ENCODE peak calls at places on chromosomes 7 and 10, in seven cellular contexts. X is GM23248; C is CD8-positive, alpha-beta T cell; R is epithelial cell of prostate; Y is left lung; M is heart left ventricle; J is mesendoderm. Z is an unnamed sample.
A peak's percentile ranks its signal among the peaks of the same experiment; 100 is the strongest.

GRCh38 chr7:151018421-151019129 is 5.7 kb downstream of the ATG9B start:
- DNase-seq in M (no peak), J (peak; percentile 55), C (no peak), X (peak; percentile 52), R (no peak), Y (no peak), Z (no peak)

GRCh38 chr10:91528768-91529167 is 104.1 kb downstream of the PPP1R3C start:
- DNase-seq in R (no peak), Y (no peak), M (no peak), J (no peak), X (no peak), C (no peak), Z (no peak)

GRCh38 chr7:143002856-143003255 is 24.1 kb downstream of the OR9A2 start:
- DNase-seq in Y (peak; percentile 40), J (no peak), X (no peak), C (no peak), M (no peak), R (no peak), Z (no peak)

GRCh38 chr10:70247360-70247759 is 14.1 kb upstream of the PPA1 start:
- DNase-seq in C (no peak), R (no peak), X (no peak), Y (no peak), J (no peak), M (no peak), Z (no peak)

GRCh38 chr10:103202319-103202718 is 9.2 kb upstream of the NT5C2 start:
- DNase-seq in C (no peak), R (no peak), X (no peak), J (no peak), M (no peak), Y (no peak), Z (no peak)

GRCh38 chr7:157740251-157740650 is 403.4 kb downstream of the DNAJB6 start:
- DNase-seq in Y (no peak), C (no peak), M (no peak), X (no peak), R (no peak), J (no peak), Z (no peak)

GRCh38 chr7:103447073-103447960 is 1.3 kb upstream of the SLC26A5 start:
- DNase-seq in M (no peak), J (peak; percentile 87), R (no peak), Y (peak; percentile 36), C (peak; percentile 21), X (peak; percentile 69), Z (peak; percentile 69)

GRCh38 chr10:74628136-74628535 is 198.3 kb upstream of the KAT6B start:
- DNase-seq in J (no peak), R (no peak), X (peak; percentile 1), Y (no peak), C (no peak), M (no peak), Z (no peak)

GRCh38 chr10:86262671-86263165 is 103.9 kb downstream of the GRID1 start:
- DNase-seq in Y (no peak), M (no peak), C (no peak), R (no peak), J (no peak), X (no peak), Z (no peak)

GRCh38 chr10:77392236-77392721 is 245.3 kb downstream of the KCNMA1 start:
- DNase-seq in Y (no peak), R (no peak), X (peak; percentile 70), M (no peak), J (no peak), C (no peak), Z (peak; percentile 54)

GRCh38 chr7:50783304-50783703 is 608 bp upstream of the GRB10 start:
- DNase-seq in Y (no peak), M (no peak), C (no peak), J (no peak), X (no peak), R (no peak), Z (no peak)

GRCh38 chr7:50781371-50781770 is 1.3 kb downstream of the GRB10 start:
- DNase-seq in M (peak; percentile 37), Y (no peak), C (no peak), J (no peak), X (no peak), R (no peak), Z (no peak)

GRCh38 chr7:50781894-50782293 is 802 bp downstream of the GRB10 start:
- DNase-seq in J (no peak), Y (no peak), C (no peak), M (no peak), R (no peak), X (no peak), Z (no peak)

GRCh38 chr7:50783801-50784507 is 1.3 kb upstream of the GRB10 start:
- DNase-seq in M (no peak), Y (no peak), R (no peak), C (no peak), X (no peak), J (no peak), Z (no peak)

DNA sequence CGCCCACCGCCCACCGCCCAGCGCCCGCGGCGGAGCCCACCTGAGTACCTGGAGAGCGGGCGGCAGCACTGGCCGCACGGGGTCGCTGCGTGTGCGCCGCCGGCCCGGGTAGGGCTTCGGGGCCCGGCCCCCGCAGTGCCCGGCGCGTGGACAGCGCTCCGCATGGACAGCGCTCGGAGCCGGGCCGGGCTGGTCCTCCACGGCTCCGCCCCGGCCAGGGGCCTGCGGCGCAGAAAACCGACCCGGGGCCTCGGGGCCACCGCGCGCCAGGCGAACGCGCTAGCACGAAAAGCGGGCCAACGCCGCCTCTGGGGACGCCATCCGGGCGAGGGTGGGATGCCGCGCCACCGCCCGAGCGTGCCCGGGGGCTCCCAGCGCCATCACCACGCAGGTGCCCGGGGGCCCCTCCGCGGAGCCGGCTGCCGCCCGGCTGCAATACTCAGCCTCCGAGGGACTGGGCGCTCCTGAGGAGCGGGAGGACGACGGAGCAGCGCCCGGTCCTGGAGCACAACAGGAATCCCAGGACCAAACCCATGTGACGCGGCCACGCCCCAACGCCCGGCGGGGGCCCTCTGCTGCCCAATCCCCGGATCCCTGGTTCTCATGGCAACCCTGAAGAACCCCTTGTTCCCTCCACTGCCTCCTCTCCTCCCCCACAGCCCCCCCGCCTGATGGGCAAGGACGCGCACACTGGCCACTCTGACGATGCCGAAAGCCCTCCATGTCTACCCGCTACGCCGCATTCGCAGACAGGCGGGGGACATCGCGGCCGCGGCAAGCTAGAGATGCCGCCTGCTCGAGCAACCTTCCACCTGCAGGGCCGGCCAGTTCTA is at the start of gene GRB10:
- DNase-seq in Y (no peak), C (no peak), M (peak; percentile 34), J (peak; percentile 56), X (peak; percentile 76), R (no peak), Z (no peak)
- H3K27ac ChIP-seq in Y (no peak within 1 kb of the TSS), C (no peak within 1 kb of the TSS), M (peak within 1 kb of the TSS; percentile 61), J (no peak within 1 kb of the TSS), X (no peak within 1 kb of the TSS), R (no peak within 1 kb of the TSS), Z (no peak within 1 kb of the TSS)

DNA sequence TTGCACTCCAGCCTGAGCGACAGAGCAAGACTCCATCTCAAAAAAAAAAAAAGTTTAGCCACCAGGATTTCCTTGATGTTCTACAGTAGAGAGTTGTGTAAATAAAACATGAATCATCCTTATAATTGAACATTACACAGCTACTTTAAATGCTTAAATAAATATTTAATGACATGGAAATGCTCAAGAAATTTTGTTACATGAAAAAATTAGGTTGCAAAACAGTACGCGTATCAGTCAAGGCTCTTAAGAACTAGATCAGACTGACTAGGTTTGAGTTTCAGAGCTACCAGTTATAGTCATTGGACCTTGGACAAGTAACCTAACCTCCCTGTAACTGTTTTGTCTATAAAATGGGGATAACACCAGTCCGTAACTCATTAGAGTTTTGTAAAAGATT is 38.7 kb upstream of the GSAP start:
- DNase-seq in C (no peak), Y (no peak), X (peak; percentile 15), R (no peak), J (no peak), M (no peak), Z (no peak)
- H3K27ac ChIP-seq in C (no peak overlapping the region), Y (peak overlapping the region; percentile 5), X (peak overlapping the region; percentile 50), R (peak overlapping the region; percentile 46), J (no peak overlapping the region), M (no peak overlapping the region), Z (no peak overlapping the region)

GRCh38 chr7:104967595-104967994 is 46.4 kb upstream of the KMT2E start:
- DNase-seq in J (no peak), M (no peak), X (peak; percentile 61), Y (no peak), C (no peak), R (no peak), Z (no peak)

GRCh38 chr7:104968648-104969047 is 45.4 kb upstream of the KMT2E start:
- DNase-seq in C (no peak), M (no peak), Y (no peak), R (no peak), J (no peak), X (no peak), Z (no peak)

GRCh38 chr7:104969183-104969582 is 44.8 kb upstream of the KMT2E start:
- DNase-seq in Y (no peak), X (no peak), C (no peak), M (no peak), J (no peak), R (no peak), Z (no peak)

GRCh38 chr7:104966022-104966421 is 48.0 kb upstream of the KMT2E start:
- DNase-seq in C (no peak), J (no peak), M (no peak), Y (no peak), R (no peak), X (no peak), Z (no peak)

GRCh38 chr7:104967088-104967487 is 46.9 kb upstream of the KMT2E start:
- DNase-seq in M (no peak), Y (no peak), C (no peak), R (no peak), X (peak; percentile 69), J (no peak), Z (no peak)
- H3K27ac ChIP-seq in M (no peak overlapping the region), Y (no peak overlapping the region), C (no peak overlapping the region), R (no peak overlapping the region), X (peak overlapping the region; percentile 34), J (no peak overlapping the region), Z (no peak overlapping the region)

DNA sequence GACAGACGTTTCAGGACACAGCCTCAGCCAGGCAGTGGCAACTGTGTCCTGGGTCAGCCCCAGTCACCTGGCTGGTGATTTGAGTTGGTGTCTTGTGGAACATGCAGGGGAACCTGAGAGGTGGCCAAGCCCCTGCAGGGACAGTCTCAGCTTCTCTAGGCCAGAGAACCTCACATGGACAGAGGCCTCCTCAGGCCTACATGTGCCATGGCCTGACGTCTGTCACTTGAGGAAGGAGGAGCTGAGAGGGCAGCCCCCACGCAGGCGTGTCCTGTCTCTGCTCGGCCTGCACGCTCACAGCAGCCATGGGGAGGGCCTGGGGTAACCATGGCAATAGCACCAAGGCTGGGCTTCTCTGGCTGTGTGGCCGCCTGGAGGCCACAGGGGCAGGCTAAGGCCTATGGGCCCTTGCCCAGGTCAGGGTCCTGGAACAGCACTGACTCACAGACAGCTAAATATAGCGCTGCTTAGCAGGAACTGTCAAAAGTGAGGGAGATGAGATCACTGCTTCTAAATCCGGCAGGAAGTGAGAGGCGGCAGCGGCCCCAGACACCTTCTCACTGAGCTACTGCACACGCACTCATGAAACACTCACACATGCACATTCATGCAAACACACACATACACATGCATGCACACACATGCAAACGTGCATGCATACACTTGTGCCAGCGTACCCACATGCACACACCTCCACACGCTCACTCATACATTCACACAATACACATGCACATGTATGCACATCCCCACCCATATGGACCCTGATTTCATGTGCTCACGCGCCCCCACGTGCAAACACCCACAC is 57.0 kb downstream of the YKT6 start:
- DNase-seq in C (peak; percentile 65), J (peak; percentile 52), Y (peak; percentile 70), X (peak; percentile 95), M (peak; percentile 84), R (peak; percentile 49), Z (peak; percentile 80)
- H3K27ac ChIP-seq in C (peak overlapping the region; percentile 69), J (no peak overlapping the region), Y (no peak overlapping the region), X (peak overlapping the region; percentile 84), M (peak overlapping the region; percentile 78), R (no peak overlapping the region), Z (peak overlapping the region; percentile 95)